ENCODE peak calls at places on chromosomes 7 and 10, in seven cellular contexts. V is sciatic nerve; Y is aorta; J is PC-9; B is stimulated activated CD8-positive, alpha-beta memory T cell treated with anti-CD3 and anti-CD28 coated beads, Interleukin-15, amount 100 ng/mL, for 24 hours; L is NCI-H510A treated with DMSO at 0.1 percent for 48 hours; H is KBM-7. T is an unnamed sample.

GRCh38 chr7:38002689-38003088 is 82.2 kb downstream of the EPDR1 start:
- DNase-seq in V (no peak), Y (no peak), J (no peak), B (no peak), L (no peak), H (no peak), T (no peak)

GRCh38 chr10:50260791-50261281 is 9.5 kb upstream of the ASAH2 start:
- DNase-seq in V (no peak), Y (no peak), J (no peak), B (no peak), L (no peak), H (peak), T (no peak)

GRCh38 chr10:105981679-105982078 is 1182.8 kb downstream of the SORCS1 start:
- DNase-seq in V (no peak), Y (no peak), J (no peak), B (no peak), L (no peak), H (no peak), T (no peak)

GRCh38 chr7:47293884-47294568 is 287.9 kb downstream of the TNS3 start:
- DNase-seq in V (peak), Y (no peak), J (no peak), B (no peak), L (no peak), H (no peak), T (no peak)

GRCh38 chr7:89773594-89773993 is 380.7 kb upstream of the STEAP1 start:
- DNase-seq in V (no peak), Y (no peak), J (no peak), B (no peak), L (no peak), H (no peak), T (no peak)

GRCh38 chr10:98886686-98887085 is 349.0 kb downstream of the HPSE2 start:
- DNase-seq in V (no peak), Y (no peak), J (no peak), B (no peak), L (no peak), H (peak), T (no peak)

GRCh38 chr7:96670338-96671289 is 39.0 kb downstream of the SEM1 start:
- DNase-seq in V (no peak), Y (no peak), J (no peak), B (no peak), L (no peak), H (no peak), T (no peak)

GRCh38 chr10:46992794-46993552 is 81.7 kb downstream of the PTPN20 start:
- DNase-seq in V (peak), Y (peak), J (no peak), B (no peak), L (no peak), H (peak), T (no peak)

GRCh38 chr10:79184141-79184625 is 115.4 kb downstream of the ZMIZ1 start:
- DNase-seq in V (no peak), Y (no peak), J (peak), B (no peak), L (peak), H (no peak), T (no peak)

GRCh38 chr7:29563590-29564454 is at the start of gene PRR15:
- DNase-seq in V (peak), Y (peak), J (peak), B (no peak), L (peak), H (peak), T (no peak)

GRCh38 chr7:45574521-45575500 is 643 bp downstream of the ADCY1 start:
- DNase-seq in V (no peak), Y (no peak), J (no peak), B (no peak), L (no peak), H (peak), T (no peak)

GRCh38 chr7:88291401-88292173 is 15.1 kb downstream of the STEAP4 start:
- DNase-seq in V (no peak), Y (no peak), J (peak), B (no peak), L (peak), H (no peak), T (no peak)

GRCh38 chr10:32680803-32681557 is 235.0 kb downstream of the CCDC7 start:
- DNase-seq in V (no peak), Y (no peak), J (no peak), B (no peak), L (no peak), H (no peak), T (no peak)

GRCh38 chr10:62681211-62681940 is 123.1 kb upstream of the ADO start:
- DNase-seq in V (no peak), Y (no peak), J (no peak), B (peak), L (no peak), H (peak), T (no peak)

GRCh38 chr10:96270564-96270963 is 805 bp downstream of the BLNK start:
- DNase-seq in V (no peak), Y (no peak), J (no peak), B (no peak), L (no peak), H (no peak), T (no peak)